ENCODE peak calls at places on chromosomes 16 and 17, in five cellular contexts. E, K, L, V and Q are unnamed samples.

GRCh38 chr17:46026045-46026814 is 27.2 kb downstream of the STH start:
- DNase-seq in K (no peak), E (no peak), L (no peak), V (no peak), Q (no peak)

GRCh38 chr17:34616148-34616547 is 36.8 kb downstream of the TMEM132E start:
- DNase-seq in K (no peak), L (no peak), V (no peak), E (no peak), Q (no peak)

GRCh38 chr16:30065943-30066881 is 652 bp downstream of the ALDOA start:
- DNase-seq in K (peak), L (no peak), E (no peak), V (peak), Q (no peak)

GRCh38 chr16:57268804-57269800 is 15.4 kb downstream of the PLLP start:
- DNase-seq in V (peak), E (no peak), L (no peak), K (peak), Q (no peak)

GRCh38 chr17:8954339-8954738 is 11.2 kb downstream of the PIK3R5 start:
- DNase-seq in V (peak), E (no peak), L (no peak), K (peak), Q (no peak)

GRCh38 chr16:27198451-27199234 is 4.7 kb upstream of the KDM8 start:
- DNase-seq in K (no peak), V (no peak), E (no peak), L (no peak), Q (no peak)

GRCh38 chr16:20918486-20919239 is 18.1 kb downstream of the LYRM1 start:
- DNase-seq in E (no peak), V (no peak), L (no peak), K (peak), Q (no peak)

GRCh38 chr16:50502616-50503000 is 45.6 kb upstream of the NKD1 start:
- DNase-seq in L (no peak), E (no peak), K (no peak), V (no peak), Q (no peak)

GRCh38 chr17:81860756-81861568 is 627 bp upstream of the P4HB start:
- DNase-seq in E (peak), V (peak), K (peak), L (peak), Q (peak)

GRCh38 chr17:49349535-49349934 is 12.5 kb downstream of the ZNF652 start:
- DNase-seq in V (no peak), L (no peak), K (no peak), E (no peak), Q (no peak)

GRCh38 chr17:14919049-14919545 is 346.0 kb downstream of the PMP22 start:
- DNase-seq in K (no peak), E (no peak), V (no peak), L (no peak), Q (no peak)

GRCh38 chr16:75138233-75138632 is 10.1 kb upstream of the ZFP1 start:
- DNase-seq in E (no peak), K (no peak), L (no peak), V (no peak), Q (no peak)

GRCh38 chr16:53159781-53160436 is 105.1 kb downstream of the CHD9 start:
- DNase-seq in V (peak), K (no peak), E (peak), L (no peak), Q (peak)

GRCh38 chr17:77541995-77542394 is 401.2 kb downstream of the SEC14L1 start:
- DNase-seq in K (no peak), L (no peak), E (no peak), V (no peak), Q (no peak)

GRCh38 chr17:31095239-31096105 is 695 bp downstream of the NF1 start:
- DNase-seq in L (no peak), V (peak), K (peak), E (no peak), Q (no peak)

GRCh38 chr17:77281904-77282367 is 141.2 kb downstream of the SEC14L1 start:
- DNase-seq in V (peak), K (no peak), L (no peak), E (no peak), Q (no peak)

GRCh38 chr17:34259151-34259550 is 4.1 kb downstream of the CCL2 start:
- DNase-seq in L (no peak), V (no peak), K (no peak), E (no peak), Q (no peak)

GRCh38 chr16:63614421-63614820 is 1507.4 kb downstream of the CDH11 start:
- DNase-seq in K (no peak), L (no peak), E (no peak), V (no peak), Q (no peak)

GRCh38 chr17:81241648-81242420 is 2.7 kb downstream of the NDUFAF8 start:
- DNase-seq in L (no peak), V (no peak), K (peak), E (no peak), Q (no peak)

GRCh38 chr16:82585675-82586074 is 41.1 kb upstream of the CDH13 start:
- DNase-seq in E (peak), V (no peak), L (peak), K (no peak), Q (no peak)

GRCh38 chr17:58684003-58684402 is 7.8 kb downstream of the TEX14 start:
- DNase-seq in L (no peak), K (no peak), E (no peak), V (no peak), Q (no peak)

GRCh38 chr17:45361451-45361850 is 44.6 kb upstream of the MAP3K14 start:
- DNase-seq in E (no peak), L (no peak), K (no peak), V (no peak), Q (no peak)

GRCh38 chr17:51289776-51290175 is 29.4 kb downstream of the UTP18 start:
- DNase-seq in V (no peak), L (no peak), K (no peak), E (no peak), Q (no peak)

GRCh38 chr17:44219126-44219635 is 294 bp downstream of the UBTF start:
- DNase-seq in L (no peak), E (no peak), K (peak), V (peak), Q (no peak)

GRCh38 chr17:37461668-37462067 is 28.0 kb upstream of the DUSP14 start:
- DNase-seq in L (no peak), V (no peak), K (no peak), E (no peak), Q (no peak)
- TF ChIP-seq CTCF in L (no peak), V (no peak), K (no peak), E (no peak), Q (no peak)

GRCh38 chr16:85330694-85331188 is 218.5 kb upstream of the CIBAR2 start:
- DNase-seq in L (peak), E (peak), K (no peak), V (no peak), Q (peak)
- TF ChIP-seq CTCF in L (peak), E (peak), K (no peak), V (no peak), Q (peak)

DNA sequence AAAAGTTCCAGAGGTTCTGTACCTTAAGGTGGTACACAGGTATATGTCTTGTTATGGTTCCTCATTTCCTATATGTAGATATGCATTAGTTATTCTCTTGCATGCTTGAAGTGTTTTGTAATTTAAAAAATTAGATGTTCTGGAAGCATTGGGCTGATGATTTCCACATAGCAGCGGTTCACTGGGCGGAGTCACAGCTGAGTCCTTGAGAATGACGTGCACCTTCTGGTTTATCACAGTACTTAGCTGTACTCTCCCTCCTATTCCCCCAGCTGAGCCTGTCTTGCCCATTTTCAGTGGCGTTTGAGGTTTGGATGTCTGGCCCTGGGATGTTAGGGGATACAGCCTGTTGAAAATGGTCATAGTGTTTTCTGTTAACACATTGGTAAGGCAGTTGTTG is 327.1 kb downstream of the SNX29 start:
- DNase-seq in V (no peak), L (no peak), K (no peak), E (no peak), Q (no peak)
- TF ChIP-seq CTCF in V (no peak), L (no peak), K (no peak), E (no peak), Q (no peak)

DNA sequence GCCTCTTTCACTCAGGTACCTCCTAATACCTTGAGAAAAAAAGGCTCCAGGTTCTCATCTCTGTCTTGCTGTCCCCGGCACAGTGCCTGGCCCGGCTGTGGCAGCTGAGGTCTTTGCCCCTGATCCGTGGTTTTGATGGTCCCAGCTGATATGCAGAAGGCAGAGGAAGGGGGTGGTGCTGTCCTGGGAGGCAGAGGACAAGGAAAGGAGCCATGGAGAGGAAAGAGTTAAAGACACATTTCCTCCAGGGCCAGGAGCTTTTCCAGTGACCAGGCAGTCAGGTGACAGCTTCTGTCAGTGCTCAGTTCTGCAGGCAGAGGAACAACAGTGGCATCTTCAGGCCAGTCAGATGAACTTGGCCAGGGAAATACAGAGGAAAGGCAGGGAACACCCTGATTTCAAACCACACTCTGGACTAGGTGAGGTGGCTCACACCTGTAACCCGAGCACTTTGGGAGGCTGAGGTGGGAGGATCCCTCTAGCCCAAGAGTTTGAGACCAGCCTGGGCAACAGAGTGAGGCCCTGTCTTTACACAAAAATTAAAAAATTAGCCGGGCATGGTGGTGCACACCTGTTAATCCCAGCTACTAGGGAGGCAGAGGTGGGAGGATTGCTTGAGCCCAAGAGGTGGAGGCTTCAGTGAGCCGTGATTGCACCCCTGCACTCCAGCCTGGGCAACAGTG is 3.3 kb upstream of the COG1 start:
- DNase-seq in E (no peak), V (no peak), L (no peak), K (no peak), Q (no peak)
- TF ChIP-seq CTCF in E (peak), V (peak), L (peak), K (peak), Q (peak)

GRCh38 chr16:67544844-67545664 is 16.4 kb downstream of the RIPOR1 start:
- DNase-seq in E (no peak), V (no peak), K (no peak), L (no peak), Q (no peak)

GRCh38 chr16:67543036-67543435 is 14.4 kb downstream of the RIPOR1 start:
- DNase-seq in L (no peak), K (no peak), V (no peak), E (no peak), Q (no peak)

GRCh38 chr16:67545665-67546024 is 16.7 kb upstream of the CTCF start:
- DNase-seq in K (no peak), V (no peak), L (no peak), E (no peak), Q (no peak)

GRCh38 chr16:67543582-67543981 is 15.0 kb downstream of the RIPOR1 start:
- DNase-seq in V (no peak), E (no peak), L (no peak), K (no peak), Q (no peak)

DNA sequence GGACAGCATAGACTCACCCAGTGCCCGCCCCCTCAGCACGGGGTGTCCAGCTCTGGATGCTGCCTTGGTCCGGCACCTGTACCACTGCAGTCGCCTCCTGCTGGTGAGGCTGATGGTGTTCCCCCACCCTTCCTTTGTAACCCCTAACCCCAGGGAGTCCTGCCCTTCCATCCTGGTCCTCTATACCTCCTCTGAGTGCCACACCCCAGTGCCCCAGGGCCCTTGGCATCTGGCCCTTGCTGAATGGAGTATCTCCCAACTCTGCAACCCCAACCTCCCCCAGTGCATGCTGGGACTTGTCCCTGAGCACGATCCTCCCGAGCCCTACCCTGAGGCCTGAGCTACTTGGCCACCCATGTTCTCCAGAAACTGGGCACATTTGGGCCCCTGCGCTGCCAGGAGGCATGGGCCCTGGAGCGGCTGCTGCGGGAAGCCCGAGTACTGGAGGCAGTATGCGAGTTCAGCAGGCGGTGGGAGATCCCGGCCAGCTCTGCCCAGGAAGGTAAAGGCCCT is 15.8 kb downstream of the RIPOR1 start:
- DNase-seq in V (no peak), E (no peak), K (no peak), L (no peak), Q (no peak)
- TF ChIP-seq CTCF in V (no peak), E (no peak), K (no peak), L (no peak), Q (peak)